ENCODE peak calls at places on chromosome 20, in four cellular contexts. P is AG04450, C is SW 1271, D is nephron progenitor cell. Z is an unnamed sample.

GRCh38 chr20:60361761-60362410 is 403.7 kb downstream of the CDH26 start:
- DNase-seq in P (no peak), C (no peak), D (no peak), Z (no peak)

GRCh38 chr20:22338140-22338708 is 246.1 kb downstream of the FOXA2 start:
- DNase-seq in P (no peak), C (no peak), D (no peak), Z (no peak)

GRCh38 chr20:62025832-62026563 is 39.7 kb downstream of the TAF4 start:
- DNase-seq in P (peak; percentile 20), C (no peak), D (no peak), Z (no peak)

GRCh38 chr20:25315418-25316210 is 67.7 kb downstream of the PYGB start:
- DNase-seq in P (no peak), C (no peak), D (no peak), Z (no peak)

GRCh38 chr20:50815162-50815989 is 20.5 kb downstream of the BCAS4 start:
- DNase-seq in P (peak; percentile 70), C (no peak), D (no peak), Z (peak; percentile 65)

GRCh38 chr20:48626938-48627736 is 200.7 kb downstream of the PREX1 start:
- DNase-seq in P (no peak), C (no peak), D (no peak), Z (no peak)

GRCh38 chr20:14481863-14482262 is 144.5 kb upstream of the FLRT3 start:
- DNase-seq in P (peak; percentile 48), C (no peak), D (no peak), Z (no peak)

GRCh38 chr20:63440366-63440955 is 32.0 kb downstream of the KCNQ2 start:
- DNase-seq in P (no peak), C (no peak), D (no peak), Z (no peak)

GRCh38 chr20:17515053-17515452 is 16.1 kb downstream of the BFSP1 start:
- DNase-seq in P (no peak), C (no peak), D (no peak), Z (no peak)

GRCh38 chr20:16350465-16350864 is 222.8 kb downstream of the KIF16B start:
- DNase-seq in P (no peak), C (no peak), D (no peak), Z (no peak)

GRCh38 chr20:5528719-5529256 is 212.0 kb upstream of the PROKR2 start:
- DNase-seq in P (peak; percentile 76), C (peak; percentile 56), D (peak; percentile 64), Z (peak; percentile 75)

GRCh38 chr20:853406-853996 is 20.0 kb downstream of the FAM110A start:
- DNase-seq in P (no peak), C (no peak), D (no peak), Z (no peak)

GRCh38 chr20:21519136-21519584 is 5.3 kb upstream of the NKX2-2 start:
- DNase-seq in P (no peak), C (no peak), D (no peak), Z (no peak)

GRCh38 chr20:22099348-22099747 is 393.9 kb downstream of the PAX1 start:
- DNase-seq in P (no peak), C (no peak), D (no peak), Z (peak; percentile 27)

GRCh38 chr20:37901667-37902503 is 1.0 kb upstream of the VSTM2L start:
- DNase-seq in P (peak; percentile 3), C (no peak), D (peak; percentile 72), Z (no peak)

Z was measured in GM12878.